ENCODE peak calls at places on chromosomes 5 and 9, in six cellular contexts. F is GM23338, K is H9, T is A549, A is Calu3, M is uterus. L is an unnamed sample.

GRCh38 chr5:72767289-72768010 is 49.0 kb upstream of the TNPO1 start:
- DNase-seq in F (peak; percentile 55), K (peak; percentile 33), T (peak; percentile 74), A (no peak), M (no peak), L (no peak)

GRCh38 chr5:173577166-173577565 is 39.3 kb downstream of the BOD1 start:
- DNase-seq in F (no peak), K (no peak), T (no peak), A (no peak), M (no peak), L (no peak)

GRCh38 chr9:135240222-135240621 is 152.8 kb downstream of the OLFM1 start:
- DNase-seq in F (no peak), K (no peak), T (no peak), A (no peak), M (no peak), L (no peak)

GRCh38 chr9:21452681-21453080 is 12.4 kb downstream of the IFNA1 start:
- DNase-seq in F (no peak), K (no peak), T (no peak), A (no peak), M (no peak), L (no peak)

GRCh38 chr5:177403194-177403825 is 2.8 kb upstream of the PFN3 start:
- DNase-seq in F (peak; percentile 65), K (peak; percentile 72), T (peak; percentile 59), A (peak; percentile 44), M (no peak), L (no peak)

GRCh38 chr9:115264333-115264732 is 146.4 kb upstream of the TNC start:
- DNase-seq in F (no peak), K (no peak), T (no peak), A (no peak), M (no peak), L (no peak)

GRCh38 chr9:106962105-106962504 is 99.1 kb downstream of the ZNF462 start:
- DNase-seq in F (no peak), K (no peak), T (no peak), A (no peak), M (no peak), L (no peak)

GRCh38 chr5:153659337-153659736 is 168.9 kb downstream of the GRIA1 start:
- DNase-seq in F (no peak), K (no peak), T (no peak), A (no peak), M (no peak), L (no peak)

GRCh38 chr5:155147222-155147621 is 133.7 kb downstream of the KIF4B start:
- DNase-seq in F (no peak), K (no peak), T (no peak), A (no peak), M (no peak), L (no peak)

GRCh38 chr5:142529626-142530278 is 156.1 kb downstream of the FGF1 start:
- DNase-seq in F (no peak), K (no peak), T (peak; percentile 50), A (peak; percentile 48), M (no peak), L (peak; percentile 72)

GRCh38 chr9:130465383-130466096 is 20.8 kb downstream of the ASS1 start:
- DNase-seq in F (no peak), K (peak; percentile 51), T (no peak), A (no peak), M (no peak), L (no peak)
- TF ChIP-seq CTCF in F (no peak), K (no peak), T (no peak), A (no peak), M (no peak), L (no peak)

GRCh38 chr5:103487253-103487652 is 75.3 kb downstream of the NUDT12 start:
- DNase-seq in F (no peak), K (no peak), T (no peak), A (no peak), M (no peak), L (no peak)
- TF ChIP-seq CTCF in F (no peak), K (no peak), T (no peak), A (no peak), M (no peak), L (no peak)

GRCh38 chr9:4197548-4197947 is 102.3 kb downstream of the GLIS3 start:
- DNase-seq in F (peak; percentile 65), K (peak; percentile 72), T (peak; percentile 55), A (no peak), M (no peak), L (no peak)
- TF ChIP-seq CTCF in F (peak; percentile 86), K (peak; percentile 81), T (peak; percentile 12), A (peak; percentile 13), M (no peak), L (peak; percentile 20)

DNA sequence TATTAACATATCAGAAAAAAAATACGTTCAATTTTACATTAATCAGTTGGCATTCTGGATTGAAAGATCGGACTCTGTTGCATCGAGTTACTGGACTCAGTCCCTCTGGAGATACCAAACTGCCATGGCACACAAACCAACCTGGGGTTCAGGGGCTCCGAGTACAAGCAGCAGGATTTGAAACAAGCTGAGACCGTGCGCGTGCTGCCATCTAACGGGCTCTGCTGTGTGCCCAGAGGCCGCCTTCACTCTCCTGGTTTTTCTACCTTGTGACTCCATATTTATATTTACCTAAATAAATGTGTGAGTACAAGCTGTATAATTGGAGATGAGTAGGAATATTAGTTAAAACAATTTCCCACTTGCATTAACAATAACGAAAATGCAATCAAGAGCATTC is 48.2 kb downstream of the ANXA1 start:
- DNase-seq in F (peak; percentile 57), K (peak; percentile 59), T (peak; percentile 88), A (peak; percentile 59), M (no peak), L (no peak)
- TF ChIP-seq CTCF in F (peak; percentile 27), K (peak; percentile 53), T (peak; percentile 86), A (no peak), M (no peak), L (peak; percentile 79)